ENCODE peak calls at places on chromosomes 7 and 10, in five cellular contexts. M, O, X, Y and J are unnamed samples.

GRCh38 chr7:142853739-142854504 is 954 bp upstream of the EPHB6 start:
- DNase-seq in O (peak; percentile 67), Y (peak; percentile 85), X (peak; percentile 70), M (peak; percentile 92), J (peak; percentile 91)

GRCh38 chr7:157037028-157037427 is 26.6 kb upstream of the MNX1 start:
- DNase-seq in X (no peak), Y (no peak), M (no peak), O (no peak), J (no peak)

GRCh38 chr10:98295401-98295811 is 27.4 kb upstream of the LOXL4 start:
- DNase-seq in Y (no peak), M (no peak), X (no peak), O (peak; percentile 48), J (no peak)

GRCh38 chr7:98133621-98134266 is 27.1 kb downstream of the LMTK2 start:
- DNase-seq in Y (peak; percentile 96), M (no peak), X (peak; percentile 84), O (peak; percentile 49), J (no peak)

GRCh38 chr10:124680675-124681074 is 63.5 kb downstream of the FAM53B start:
- DNase-seq in M (no peak), X (no peak), O (peak; percentile 58), Y (no peak), J (no peak)

GRCh38 chr7:107955394-107955793 is 47.6 kb downstream of the LAMB1 start:
- DNase-seq in X (no peak), M (no peak), Y (no peak), O (no peak), J (no peak)

GRCh38 chr10:113450906-113451305 is 101.9 kb upstream of the HABP2 start:
- DNase-seq in Y (no peak), X (no peak), M (no peak), O (no peak), J (no peak)

GRCh38 chr10:5413012-5413938 is 918 bp downstream of the NET1 start:
- DNase-seq in Y (peak; percentile 51), O (peak; percentile 77), M (no peak), X (peak; percentile 20), J (peak; percentile 52)

GRCh38 chr7:105205592-105206211 is 183.0 kb downstream of the SRPK2 start:
- DNase-seq in M (no peak), X (no peak), Y (peak; percentile 18), O (no peak), J (no peak)

GRCh38 chr10:48501226-48501625 is 103.6 kb downstream of the ARHGAP22 start:
- DNase-seq in O (no peak), Y (no peak), X (no peak), M (no peak), J (no peak)

GRCh38 chr10:72087969-72088878 is at the start of gene SPOCK2:
- DNase-seq in X (no peak), M (peak; percentile 79), Y (peak; percentile 26), O (peak; percentile 39), J (peak; percentile 64)

GRCh38 chr10:30980951-30981616 is 50.6 kb downstream of the ZNF438 start:
- DNase-seq in O (peak; percentile 76), M (no peak), X (peak; percentile 53), Y (no peak), J (no peak)

GRCh38 chr10:29636178-29636577 is 1.4 kb upstream of the SVIL start:
- DNase-seq in M (no peak), Y (peak; percentile 61), X (peak; percentile 83), O (peak; percentile 82), J (no peak)
- H3K27ac ChIP-seq in M (peak overlapping the region; percentile 93), Y (peak overlapping the region; percentile 35), X (peak overlapping the region; percentile 99), O (peak overlapping the region; percentile 81), J (no peak overlapping the region)

DNA sequence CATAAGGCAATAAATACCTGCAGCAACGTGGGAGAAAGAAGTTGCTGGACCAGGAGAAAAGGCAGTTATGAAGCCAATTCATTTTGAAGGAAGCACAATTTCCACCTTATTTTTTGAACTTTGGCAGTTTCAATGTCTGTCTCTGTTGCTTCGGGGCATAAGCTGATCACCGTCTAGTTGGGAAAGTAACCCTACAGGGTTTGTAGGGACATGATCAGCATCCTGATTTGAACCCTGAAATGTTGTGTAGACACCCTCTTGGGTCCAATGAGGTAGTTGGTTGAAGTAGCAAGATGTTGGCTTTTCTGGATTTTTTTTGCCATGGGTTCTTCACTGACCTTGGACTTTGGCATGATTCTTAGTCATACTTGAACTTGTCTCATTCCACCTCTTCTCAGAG is 13.0 kb downstream of the DUSP5 start:
- DNase-seq in O (no peak), Y (no peak), X (no peak), M (no peak), J (no peak)
- H3F3A ChIP-seq in O (peaks cover 89% of the 10 kb centered on the region), Y (peaks cover 93% of the 10 kb centered on the region), X (peaks cover 10% of the 10 kb centered on the region), M (peaks cover 15% of the 10 kb centered on the region), J (no peaks in the 10 kb centered on the region)

DNA sequence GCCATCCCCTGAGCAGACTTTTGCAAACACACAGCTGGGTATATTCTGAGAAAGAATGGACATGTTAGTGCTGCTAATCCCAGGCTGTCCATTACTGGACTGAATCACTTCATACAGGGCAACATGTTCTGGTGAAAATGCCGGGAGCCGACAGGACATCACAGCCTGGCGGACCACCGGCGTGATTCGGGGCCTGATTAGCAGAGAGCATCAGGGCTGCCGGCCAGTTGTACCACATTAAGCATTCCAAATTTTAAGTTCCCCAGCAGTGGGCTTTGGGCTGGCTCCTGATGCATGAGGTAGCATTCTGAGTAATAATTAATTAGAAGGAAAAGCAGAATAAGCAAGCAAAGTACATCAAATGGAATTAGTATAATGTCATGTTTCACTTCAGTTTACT is 229.0 kb downstream of the GRID1 start:
- DNase-seq in X (no peak), O (no peak), M (no peak), Y (no peak), J (no peak)
- H3K27ac ChIP-seq in X (no peak overlapping the region), O (no peak overlapping the region), M (no peak overlapping the region), Y (no peak overlapping the region), J (no peak overlapping the region)

GRCh38 chr10:78039743-78040142 is 6.1 kb downstream of the RPS24 start:
- DNase-seq in O (no peak), M (no peak), X (no peak), Y (no peak), J (peak; percentile 63)
- H3F3A ChIP-seq in O (peaks cover 94% of the 10 kb centered on the region), M (peaks cover 53% of the 10 kb centered on the region), X (peaks cover 91% of the 10 kb centered on the region), Y (peaks cover 100% of the 10 kb centered on the region), J (peaks cover 86% of the 10 kb centered on the region)

GRCh38 chr7:16356241-16356958 is 64.9 kb downstream of the CRPPA start:
- DNase-seq in O (peak; percentile 68), Y (no peak), X (no peak), M (peak; percentile 42), J (no peak)
- H3K27ac ChIP-seq in O (peak overlapping the region; percentile 23), Y (no peak overlapping the region), X (no peak overlapping the region), M (no peak overlapping the region), J (no peak overlapping the region)

GRCh38 chr7:92809397-92810241 is 26.8 kb downstream of the CDK6 start:
- DNase-seq in Y (peak; percentile 86), M (no peak), O (peak; percentile 95), X (peak; percentile 89), J (peak; percentile 81)
- H3F3A ChIP-seq in Y (peaks cover 10% of the 10 kb centered on the region), M (peaks cover 41% of the 10 kb centered on the region), O (peaks cover 56% of the 10 kb centered on the region), X (no peaks in the 10 kb centered on the region), J (no peaks in the 10 kb centered on the region)

GRCh38 chr10:104254493-104255243 is at the start of gene GSTO1:
- DNase-seq in M (peak; percentile 86), X (peak; percentile 52), O (peak; percentile 82), Y (peak; percentile 52), J (peak; percentile 74)

GRCh38 chr10:104258209-104258608 is 3.5 kb downstream of the GSTO1 start:
- DNase-seq in Y (no peak), O (no peak), M (no peak), X (no peak), J (no peak)

GRCh38 chr10:104255244-104255981 is 721 bp downstream of the GSTO1 start:
- DNase-seq in O (peak; percentile 90), Y (peak; percentile 49), X (peak; percentile 48), M (peak; percentile 41), J (peak; percentile 50)

GRCh38 chr10:104257235-104257634 is 2.5 kb downstream of the GSTO1 start:
- DNase-seq in M (no peak), X (no peak), O (no peak), Y (no peak), J (no peak)

DNA sequence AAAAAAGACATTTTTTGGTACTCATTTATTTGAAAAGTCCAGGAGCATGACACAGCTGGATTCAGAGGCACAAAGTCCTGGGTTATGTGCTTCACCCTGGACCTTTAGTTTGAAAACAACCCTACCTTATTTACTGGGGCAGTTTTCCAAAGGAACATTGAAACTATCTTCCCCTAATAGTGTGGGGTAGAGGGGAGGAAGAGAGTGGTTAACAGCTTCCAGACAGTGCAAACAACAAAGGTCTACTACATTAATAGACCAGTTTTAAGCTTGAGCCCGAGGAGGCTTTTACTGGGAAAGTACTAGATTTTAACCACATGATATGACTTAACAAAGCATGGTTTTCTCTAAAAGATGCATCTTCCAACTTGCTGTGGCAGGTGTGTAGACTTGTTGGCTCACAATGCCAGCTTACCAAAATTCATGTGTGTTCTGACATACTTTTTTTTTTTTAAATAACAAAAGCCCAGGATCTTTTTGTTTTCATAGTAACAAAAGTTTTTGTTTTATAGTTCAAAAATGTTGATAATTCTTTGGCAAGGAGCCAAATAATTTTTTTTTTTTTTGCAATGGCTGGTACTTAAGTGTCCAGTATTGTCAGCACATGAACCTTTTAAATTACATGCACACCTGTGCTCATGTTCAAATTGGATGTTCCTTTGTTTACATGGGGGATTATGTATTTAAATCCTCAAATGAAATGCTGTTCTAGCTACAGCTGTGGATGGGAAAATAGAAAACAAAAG is 1.8 kb downstream of the GSTO1 start:
- DNase-seq in X (peak; percentile 11), Y (no peak), M (peak; percentile 23), O (peak; percentile 34), J (no peak)
- H3K27ac ChIP-seq in X (peak overlapping the region; percentile 3), Y (peak overlapping the region; percentile 60), M (peak overlapping the region; percentile 93), O (peak overlapping the region; percentile 96), J (no peak overlapping the region)

GRCh38 chr10:92405006-92405924 is 114.3 kb downstream of the MARCHF5 start:
- DNase-seq in Y (no peak), O (no peak), M (no peak), X (no peak), J (peak; percentile 20)
- H3F3A ChIP-seq in Y (no peaks in the 10 kb centered on the region), O (no peaks in the 10 kb centered on the region), M (no peaks in the 10 kb centered on the region), X (no peaks in the 10 kb centered on the region), J (no peaks in the 10 kb centered on the region)